ENCODE peak calls at places on chromosomes 13 and 19, in five cellular contexts. One of them, this sample, is unnamed. For H3K4me1, the result is how much of the 10 kb centered on the place peaks cover.

GRCh38 chr19:46107371-46107770 is 17.1 kb downstream of the IGFL3 start:
- DNase-seq in adrenal gland: no peak
- DNase-seq in psoas muscle: no peak
- DNase-seq in uterus: no peak
- DNase-seq in thoracic aorta: no peak
- DNase-seq in this sample: no peak

GRCh38 chr13:29471551-29471950 is 123.9 kb downstream of the SLC7A1 start:
- DNase-seq in adrenal gland: no peak
- DNase-seq in psoas muscle: no peak
- DNase-seq in uterus: no peak
- DNase-seq in thoracic aorta: no peak
- DNase-seq in this sample: no peak

GRCh38 chr19:2231621-2232221 is 4.4 kb downstream of the PLEKHJ1 start:
- DNase-seq in adrenal gland: peak
- DNase-seq in psoas muscle: no peak
- DNase-seq in uterus: no peak
- DNase-seq in thoracic aorta: no peak
- DNase-seq in this sample: no peak

GRCh38 chr19:48120505-48120904 is 9.9 kb upstream of the PLA2G4C start:
- DNase-seq in adrenal gland: no peak
- DNase-seq in psoas muscle: no peak
- DNase-seq in uterus: no peak
- DNase-seq in thoracic aorta: no peak
- DNase-seq in this sample: no peak

GRCh38 chr19:43562698-43563241 is 12.6 kb downstream of the XRCC1 start:
- DNase-seq in adrenal gland: peak
- DNase-seq in psoas muscle: peak
- DNase-seq in uterus: peak
- DNase-seq in thoracic aorta: peak
- DNase-seq in this sample: peak

GRCh38 chr13:110468986-110469495 is 92.5 kb downstream of the RAB20 start:
- DNase-seq in adrenal gland: no peak
- DNase-seq in psoas muscle: no peak
- DNase-seq in uterus: no peak
- DNase-seq in thoracic aorta: no peak
- DNase-seq in this sample: no peak

GRCh38 chr13:77339408-77339807 is 12.5 kb upstream of the MYCBP2 start:
- DNase-seq in adrenal gland: no peak
- DNase-seq in psoas muscle: no peak
- DNase-seq in uterus: no peak
- DNase-seq in thoracic aorta: no peak
- DNase-seq in this sample: no peak

GRCh38 chr19:2291185-2291751 is 9.3 kb upstream of the PEAK3 start:
- DNase-seq in adrenal gland: no peak
- DNase-seq in psoas muscle: no peak
- DNase-seq in uterus: no peak
- DNase-seq in thoracic aorta: no peak
- DNase-seq in this sample: no peak

GRCh38 chr19:48631254-48631653 is 5.9 kb downstream of the DBP start:
- DNase-seq in adrenal gland: no peak
- DNase-seq in psoas muscle: no peak
- DNase-seq in uterus: no peak
- DNase-seq in thoracic aorta: no peak
- DNase-seq in this sample: peak

GRCh38 chr19:49856574-49857021 is 5.6 kb downstream of the PTOV1 start:
- DNase-seq in adrenal gland: peak
- DNase-seq in psoas muscle: no peak
- DNase-seq in uterus: no peak
- DNase-seq in thoracic aorta: no peak
- DNase-seq in this sample: no peak

GRCh38 chr19:42553292-42554045 is 25.2 kb upstream of the CEACAM1 start:
- DNase-seq in adrenal gland: no peak
- DNase-seq in psoas muscle: no peak
- DNase-seq in uterus: no peak
- DNase-seq in thoracic aorta: no peak
- DNase-seq in this sample: no peak

GRCh38 chr19:54430306-54431254 is 15.3 kb downstream of the TTYH1 start:
- DNase-seq in adrenal gland: no peak
- DNase-seq in psoas muscle: no peak
- DNase-seq in uterus: no peak
- DNase-seq in thoracic aorta: no peak
- DNase-seq in this sample: peak

GRCh38 chr13:75702476-75702875 is 66.3 kb downstream of the LMO7 start:
- DNase-seq in adrenal gland: no peak
- DNase-seq in psoas muscle: no peak
- DNase-seq in uterus: no peak
- DNase-seq in thoracic aorta: no peak
- DNase-seq in this sample: no peak

GRCh38 chr13:112715715-112716460 is 26.1 kb downstream of the ATP11A start:
- DNase-seq in adrenal gland: no peak
- DNase-seq in psoas muscle: no peak
- DNase-seq in uterus: no peak
- DNase-seq in thoracic aorta: no peak
- DNase-seq in this sample: no peak

GRCh38 chr13:24194447-24194846 is 33.9 kb downstream of the SPATA13 start:
- DNase-seq in adrenal gland: no peak
- DNase-seq in psoas muscle: no peak
- DNase-seq in uterus: no peak
- DNase-seq in thoracic aorta: no peak
- DNase-seq in this sample: peak

GRCh38 chr19:51396175-51396574 is 5.8 kb upstream of the C19orf84 start:
- DNase-seq in adrenal gland: no peak
- DNase-seq in psoas muscle: no peak
- DNase-seq in uterus: no peak
- DNase-seq in thoracic aorta: no peak
- DNase-seq in this sample: no peak

GRCh38 chr13:109818891-109819290 is 32.5 kb upstream of the IRS2 start:
- DNase-seq in adrenal gland: no peak
- DNase-seq in psoas muscle: no peak
- DNase-seq in uterus: no peak
- DNase-seq in thoracic aorta: no peak
- DNase-seq in this sample: no peak

GRCh38 chr13:48120246-48120645 is 25.3 kb upstream of the MED4 start:
- DNase-seq in adrenal gland: no peak
- DNase-seq in psoas muscle: no peak
- DNase-seq in uterus: no peak
- DNase-seq in thoracic aorta: no peak
- DNase-seq in this sample: no peak

GRCh38 chr13:95660981-95661581 is 15.9 kb upstream of the DNAJC3 start:
- DNase-seq in adrenal gland: no peak
- DNase-seq in psoas muscle: no peak
- DNase-seq in uterus: no peak
- DNase-seq in thoracic aorta: no peak
- DNase-seq in this sample: peak

DNA sequence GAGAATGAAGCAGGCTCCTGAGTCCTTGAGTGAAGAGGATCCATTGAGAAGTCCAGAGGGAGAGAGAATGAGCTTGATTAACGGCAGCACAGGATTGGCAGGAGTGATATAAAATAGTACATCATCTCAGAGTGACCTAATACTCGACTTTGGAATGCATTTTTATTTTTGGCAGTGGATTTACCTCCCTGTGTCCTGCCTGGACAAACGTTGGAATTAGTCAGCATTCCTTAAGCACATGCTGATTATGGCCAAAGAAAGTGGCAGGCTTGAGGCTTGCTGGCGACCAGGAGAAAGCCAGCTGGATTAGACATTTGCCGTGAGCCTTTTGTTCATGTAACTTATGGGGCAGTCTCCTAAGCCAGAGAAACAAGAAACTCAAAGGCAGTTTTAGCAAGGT is 22.9 kb downstream of the LRCH1 start:
- DNase-seq in adrenal gland: peak
- DNase-seq in psoas muscle: no peak
- DNase-seq in uterus: no peak
- DNase-seq in thoracic aorta: no peak
- DNase-seq in this sample: no peak
- H3K4me1 ChIP-seq in adrenal gland: under half
- H3K4me1 ChIP-seq in psoas muscle: under half
- H3K4me1 ChIP-seq in uterus: under half
- H3K4me1 ChIP-seq in thoracic aorta: half or more
- H3K4me1 ChIP-seq in this sample: under half

GRCh38 chr19:44745386-44745831 is 3.1 kb upstream of the BCL3 start:
- DNase-seq in adrenal gland: peak
- DNase-seq in psoas muscle: peak
- DNase-seq in uterus: peak
- DNase-seq in thoracic aorta: no peak
- DNase-seq in this sample: peak
- H3K4me1 ChIP-seq in adrenal gland: half or more
- H3K4me1 ChIP-seq in psoas muscle: under half
- H3K4me1 ChIP-seq in uterus: under half
- H3K4me1 ChIP-seq in thoracic aorta: half or more
- H3K4me1 ChIP-seq in this sample: under half

GRCh38 chr13:59409211-59409610 is 754.5 kb downstream of the DIAPH3 start:
- DNase-seq in adrenal gland: peak
- DNase-seq in psoas muscle: peak
- DNase-seq in uterus: peak
- DNase-seq in thoracic aorta: no peak
- DNase-seq in this sample: no peak
- H3K4me1 ChIP-seq in adrenal gland: under half
- H3K4me1 ChIP-seq in psoas muscle: under half
- H3K4me1 ChIP-seq in uterus: under half
- H3K4me1 ChIP-seq in thoracic aorta: under half
- H3K4me1 ChIP-seq in this sample: under half

GRCh38 chr19:41328157-41328817 is 18.3 kb downstream of the CCDC97 start:
- DNase-seq in adrenal gland: no peak
- DNase-seq in psoas muscle: no peak
- DNase-seq in uterus: no peak
- DNase-seq in thoracic aorta: no peak
- DNase-seq in this sample: peak
- H3K4me1 ChIP-seq in adrenal gland: under half
- H3K4me1 ChIP-seq in psoas muscle: half or more
- H3K4me1 ChIP-seq in uterus: under half
- H3K4me1 ChIP-seq in thoracic aorta: under half
- H3K4me1 ChIP-seq in this sample: under half

GRCh38 chr13:41017744-41018582 is 1.2 kb downstream of the ELF1 start:
- DNase-seq in adrenal gland: no peak
- DNase-seq in psoas muscle: no peak
- DNase-seq in uterus: no peak
- DNase-seq in thoracic aorta: no peak
- DNase-seq in this sample: no peak

GRCh38 chr13:41018583-41018909 is 570 bp downstream of the ELF1 start:
- DNase-seq in adrenal gland: no peak
- DNase-seq in psoas muscle: no peak
- DNase-seq in uterus: no peak
- DNase-seq in thoracic aorta: no peak
- DNase-seq in this sample: no peak

GRCh38 chr13:41015920-41016319 is 3.2 kb downstream of the ELF1 start:
- DNase-seq in adrenal gland: no peak
- DNase-seq in psoas muscle: no peak
- DNase-seq in uterus: no peak
- DNase-seq in thoracic aorta: no peak
- DNase-seq in this sample: no peak

GRCh38 chr13:41019027-41019487 is at the start of gene ELF1:
- DNase-seq in adrenal gland: peak
- DNase-seq in psoas muscle: no peak
- DNase-seq in uterus: no peak
- DNase-seq in thoracic aorta: no peak
- DNase-seq in this sample: peak

GRCh38 chr13:41017153-41017552 is 2.0 kb downstream of the ELF1 start:
- DNase-seq in adrenal gland: no peak
- DNase-seq in psoas muscle: no peak
- DNase-seq in uterus: no peak
- DNase-seq in thoracic aorta: no peak
- DNase-seq in this sample: peak
- H3K4me1 ChIP-seq in adrenal gland: under half
- H3K4me1 ChIP-seq in psoas muscle: under half
- H3K4me1 ChIP-seq in uterus: under half
- H3K4me1 ChIP-seq in thoracic aorta: under half
- H3K4me1 ChIP-seq in this sample: under half

GRCh38 chr13:98570929-98571372 is 6.0 kb downstream of the STK24 start:
- DNase-seq in adrenal gland: peak
- DNase-seq in psoas muscle: no peak
- DNase-seq in uterus: peak
- DNase-seq in thoracic aorta: no peak
- DNase-seq in this sample: peak
- H3K4me1 ChIP-seq in adrenal gland: half or more
- H3K4me1 ChIP-seq in psoas muscle: half or more
- H3K4me1 ChIP-seq in uterus: under half
- H3K4me1 ChIP-seq in thoracic aorta: under half
- H3K4me1 ChIP-seq in this sample: under half

GRCh38 chr19:7980168-7980567 is 25.3 kb downstream of the ELAVL1 start:
- DNase-seq in adrenal gland: no peak
- DNase-seq in psoas muscle: no peak
- DNase-seq in uterus: no peak
- DNase-seq in thoracic aorta: no peak
- DNase-seq in this sample: peak
- H3K4me1 ChIP-seq in adrenal gland: under half
- H3K4me1 ChIP-seq in psoas muscle: under half
- H3K4me1 ChIP-seq in uterus: under half
- H3K4me1 ChIP-seq in thoracic aorta: under half
- H3K4me1 ChIP-seq in this sample: under half

GRCh38 chr13:36549771-36550170 is 117.5 kb downstream of the CCNA1 start:
- DNase-seq in adrenal gland: no peak
- DNase-seq in psoas muscle: no peak
- DNase-seq in uterus: no peak
- DNase-seq in thoracic aorta: no peak
- DNase-seq in this sample: no peak
- H3K4me1 ChIP-seq in adrenal gland: under half
- H3K4me1 ChIP-seq in psoas muscle: under half
- H3K4me1 ChIP-seq in uterus: under half
- H3K4me1 ChIP-seq in thoracic aorta: under half
- H3K4me1 ChIP-seq in this sample: under half

GRCh38 chr13:46596501-46596900 is 43.5 kb downstream of the LRCH1 start:
- DNase-seq in adrenal gland: no peak
- DNase-seq in psoas muscle: no peak
- DNase-seq in uterus: no peak
- DNase-seq in thoracic aorta: no peak
- DNase-seq in this sample: no peak

GRCh38 chr13:46592410-46592809 is 39.4 kb downstream of the LRCH1 start:
- DNase-seq in adrenal gland: no peak
- DNase-seq in psoas muscle: no peak
- DNase-seq in uterus: no peak
- DNase-seq in thoracic aorta: no peak
- DNase-seq in this sample: no peak

GRCh38 chr13:46593403-46593802 is 40.4 kb downstream of the LRCH1 start:
- DNase-seq in adrenal gland: no peak
- DNase-seq in psoas muscle: no peak
- DNase-seq in uterus: no peak
- DNase-seq in thoracic aorta: no peak
- DNase-seq in this sample: no peak

GRCh38 chr13:46595918-46596315 is 42.9 kb downstream of the LRCH1 start:
- DNase-seq in adrenal gland: no peak
- DNase-seq in psoas muscle: no peak
- DNase-seq in uterus: no peak
- DNase-seq in thoracic aorta: no peak
- DNase-seq in this sample: no peak

GRCh38 chr13:46595136-46595917 is 42.4 kb downstream of the LRCH1 start:
- DNase-seq in adrenal gland: no peak
- DNase-seq in psoas muscle: no peak
- DNase-seq in uterus: no peak
- DNase-seq in thoracic aorta: no peak
- DNase-seq in this sample: no peak
- H3K4me1 ChIP-seq in adrenal gland: under half
- H3K4me1 ChIP-seq in psoas muscle: under half
- H3K4me1 ChIP-seq in uterus: under half
- H3K4me1 ChIP-seq in thoracic aorta: half or more
- H3K4me1 ChIP-seq in this sample: under half

This sample was measured in small intestine.